ENCODE peak calls at places on chromosomes 6 and 20, in five cellular contexts. One of them, this sample, is unnamed.

GRCh38 chr6:90997076-90997475 is 410.2 kb upstream of the MAP3K7 start:
- DNase-seq in hepatocyte: no peak
- DNase-seq in neural crest cell: no peak
- DNase-seq in lower leg skin: no peak
- DNase-seq in GM10248: no peak
- DNase-seq in this sample: no peak

GRCh38 chr6:116008470-116009229 is 52.0 kb downstream of the FRK start:
- DNase-seq in hepatocyte: no peak
- DNase-seq in neural crest cell: no peak
- DNase-seq in lower leg skin: no peak
- DNase-seq in GM10248: no peak
- DNase-seq in this sample: no peak

GRCh38 chr20:35616465-35617396 is 1.1 kb downstream of the SPAG4 start:
- DNase-seq in hepatocyte: peak
- DNase-seq in neural crest cell: peak
- DNase-seq in lower leg skin: peak
- DNase-seq in GM10248: peak
- DNase-seq in this sample: peak

GRCh38 chr20:4925842-4926530 is 75.3 kb downstream of the SLC23A2 start:
- DNase-seq in hepatocyte: no peak
- DNase-seq in neural crest cell: no peak
- DNase-seq in lower leg skin: peak
- DNase-seq in GM10248: no peak
- DNase-seq in this sample: no peak

GRCh38 chr20:54067606-54068174 is 2.7 kb downstream of the BCAS1 start:
- DNase-seq in hepatocyte: peak
- DNase-seq in neural crest cell: no peak
- DNase-seq in lower leg skin: no peak
- DNase-seq in GM10248: no peak
- DNase-seq in this sample: no peak

GRCh38 chr6:17719323-17720041 is 12.8 kb upstream of the NUP153 start:
- DNase-seq in hepatocyte: no peak
- DNase-seq in neural crest cell: no peak
- DNase-seq in lower leg skin: no peak
- DNase-seq in GM10248: no peak
- DNase-seq in this sample: no peak

GRCh38 chr6:12582421-12583110 is 134.0 kb upstream of the PHACTR1 start:
- DNase-seq in hepatocyte: no peak
- DNase-seq in neural crest cell: no peak
- DNase-seq in lower leg skin: no peak
- DNase-seq in GM10248: no peak
- DNase-seq in this sample: no peak

GRCh38 chr20:46351357-46352058 is 43.2 kb upstream of the CDH22 start:
- DNase-seq in hepatocyte: no peak
- DNase-seq in neural crest cell: no peak
- DNase-seq in lower leg skin: no peak
- DNase-seq in GM10248: peak
- DNase-seq in this sample: no peak

GRCh38 chr6:167129159-167129558 is 6.3 kb downstream of the CCR6 start:
- DNase-seq in hepatocyte: no peak
- DNase-seq in neural crest cell: no peak
- DNase-seq in lower leg skin: no peak
- DNase-seq in GM10248: no peak
- DNase-seq in this sample: no peak

GRCh38 chr6:45378324-45378926 is 691 bp upstream of the SUPT3H start:
- DNase-seq in hepatocyte: no peak
- DNase-seq in neural crest cell: no peak
- DNase-seq in lower leg skin: no peak
- DNase-seq in GM10248: peak
- DNase-seq in this sample: no peak

GRCh38 chr20:37567671-37568588 is 40.3 kb upstream of the BLCAP start:
- DNase-seq in hepatocyte: no peak
- DNase-seq in neural crest cell: no peak
- DNase-seq in lower leg skin: no peak
- DNase-seq in GM10248: no peak
- DNase-seq in this sample: no peak

GRCh38 chr6:15668918-15669317 is 6.1 kb upstream of the DTNBP1 start:
- DNase-seq in hepatocyte: no peak
- DNase-seq in neural crest cell: no peak
- DNase-seq in lower leg skin: no peak
- DNase-seq in GM10248: no peak
- DNase-seq in this sample: no peak

GRCh38 chr6:41280658-41281057 is 5.8 kb downstream of the TREM1 start:
- DNase-seq in hepatocyte: no peak
- DNase-seq in neural crest cell: no peak
- DNase-seq in lower leg skin: no peak
- DNase-seq in GM10248: no peak
- DNase-seq in this sample: no peak

GRCh38 chr6:121616411-121616810 is 181.0 kb downstream of the GJA1 start:
- DNase-seq in hepatocyte: no peak
- DNase-seq in neural crest cell: no peak
- DNase-seq in lower leg skin: no peak
- DNase-seq in GM10248: no peak
- DNase-seq in this sample: no peak

GRCh38 chr20:50003253-50003656 is 20.5 kb downstream of the SNAI1 start:
- DNase-seq in hepatocyte: peak
- DNase-seq in neural crest cell: no peak
- DNase-seq in lower leg skin: no peak
- DNase-seq in GM10248: no peak
- DNase-seq in this sample: no peak

GRCh38 chr6:137571854-137572253 is 77.7 kb upstream of the OLIG3 start:
- DNase-seq in hepatocyte: peak
- DNase-seq in neural crest cell: peak
- DNase-seq in lower leg skin: no peak
- DNase-seq in GM10248: peak
- DNase-seq in this sample: peak

GRCh38 chr6:124066995-124067552 is 263.4 kb downstream of the NKAIN2 start:
- DNase-seq in hepatocyte: no peak
- DNase-seq in neural crest cell: no peak
- DNase-seq in lower leg skin: no peak
- DNase-seq in GM10248: no peak
- DNase-seq in this sample: no peak

GRCh38 chr6:26531897-26532296 is 6.3 kb upstream of the HMGN4 start:
- DNase-seq in hepatocyte: no peak
- DNase-seq in neural crest cell: no peak
- DNase-seq in lower leg skin: no peak
- DNase-seq in GM10248: no peak
- DNase-seq in this sample: no peak

GRCh38 chr6:5175195-5175594 is 85.6 kb downstream of the LYRM4 start:
- DNase-seq in hepatocyte: no peak
- DNase-seq in neural crest cell: peak
- DNase-seq in lower leg skin: no peak
- DNase-seq in GM10248: no peak
- DNase-seq in this sample: no peak

GRCh38 chr6:137353346-137353745 is 134.2 kb upstream of the IFNGR1 start:
- DNase-seq in hepatocyte: no peak
- DNase-seq in neural crest cell: no peak
- DNase-seq in lower leg skin: no peak
- DNase-seq in GM10248: no peak
- DNase-seq in this sample: no peak

GRCh38 chr20:50744143-50744792 is 12.9 kb downstream of the PARD6B start:
- DNase-seq in hepatocyte: peak
- DNase-seq in neural crest cell: no peak
- DNase-seq in lower leg skin: peak
- DNase-seq in GM10248: no peak
- DNase-seq in this sample: no peak

GRCh38 chr6:144585217-144585814 is 300.2 kb downstream of the UTRN start:
- DNase-seq in hepatocyte: peak
- DNase-seq in neural crest cell: peak
- DNase-seq in lower leg skin: no peak
- DNase-seq in GM10248: no peak
- DNase-seq in this sample: no peak

GRCh38 chr6:100085162-100085431 is 91.1 kb upstream of the MCHR2 start:
- DNase-seq in hepatocyte: no peak
- DNase-seq in neural crest cell: no peak
- DNase-seq in lower leg skin: no peak
- DNase-seq in GM10248: no peak
- DNase-seq in this sample: no peak

GRCh38 chr6:71482742-71483141 is 194.1 kb downstream of the OGFRL1 start:
- DNase-seq in hepatocyte: no peak
- DNase-seq in neural crest cell: no peak
- DNase-seq in lower leg skin: no peak
- DNase-seq in GM10248: no peak
- DNase-seq in this sample: no peak

GRCh38 chr6:37303891-37304503 is 46.1 kb upstream of the TMEM217 start:
- DNase-seq in hepatocyte: peak
- DNase-seq in neural crest cell: peak
- DNase-seq in lower leg skin: no peak
- DNase-seq in GM10248: peak
- DNase-seq in this sample: no peak

GRCh38 chr20:63708301-63709148 is 686 bp downstream of the ZGPAT start:
- DNase-seq in hepatocyte: peak
- DNase-seq in neural crest cell: no peak
- DNase-seq in lower leg skin: no peak
- DNase-seq in GM10248: peak
- DNase-seq in this sample: no peak

GRCh38 chr20:63706027-63706695 is 1.6 kb downstream of the ARFRP1 start:
- DNase-seq in hepatocyte: peak
- DNase-seq in neural crest cell: no peak
- DNase-seq in lower leg skin: no peak
- DNase-seq in GM10248: no peak
- DNase-seq in this sample: no peak

GRCh38 chr20:63705232-63706026 is 2.3 kb downstream of the ARFRP1 start:
- DNase-seq in hepatocyte: no peak
- DNase-seq in neural crest cell: no peak
- DNase-seq in lower leg skin: no peak
- DNase-seq in GM10248: peak
- DNase-seq in this sample: no peak

GRCh38 chr20:63707558-63708300 is at the start of the genes ARFRP1 and ZGPAT:
- DNase-seq in hepatocyte: peak
- DNase-seq in neural crest cell: peak
- DNase-seq in lower leg skin: peak
- DNase-seq in GM10248: peak
- DNase-seq in this sample: no peak

GRCh38 chr20:63706852-63707557 is 771 bp downstream of the ARFRP1 start:
- DNase-seq in hepatocyte: peak
- DNase-seq in neural crest cell: no peak
- DNase-seq in lower leg skin: no peak
- DNase-seq in GM10248: peak
- DNase-seq in this sample: no peak
- TF ChIP-seq CTCF in hepatocyte: peak
- TF ChIP-seq CTCF in neural crest cell: peak
- TF ChIP-seq CTCF in lower leg skin: no peak
- TF ChIP-seq CTCF in GM10248: peak
- TF ChIP-seq CTCF in this sample: no peak

GRCh38 chr6:106832766-106833510 is 141.6 kb downstream of the CD24 start:
- DNase-seq in hepatocyte: no peak
- DNase-seq in neural crest cell: no peak
- DNase-seq in lower leg skin: no peak
- DNase-seq in GM10248: no peak
- DNase-seq in this sample: no peak
- TF ChIP-seq CTCF in hepatocyte: no peak
- TF ChIP-seq CTCF in neural crest cell: no peak
- TF ChIP-seq CTCF in lower leg skin: no peak
- TF ChIP-seq CTCF in GM10248: no peak
- TF ChIP-seq CTCF in this sample: no peak

GRCh38 chr6:165664553-165665383 is 1.7 kb upstream of the PDE10A start:
- DNase-seq in hepatocyte: no peak
- DNase-seq in neural crest cell: no peak
- DNase-seq in lower leg skin: no peak
- DNase-seq in GM10248: no peak
- DNase-seq in this sample: no peak
- TF ChIP-seq CTCF in hepatocyte: peak
- TF ChIP-seq CTCF in neural crest cell: peak
- TF ChIP-seq CTCF in lower leg skin: no peak
- TF ChIP-seq CTCF in GM10248: no peak
- TF ChIP-seq CTCF in this sample: no peak

DNA sequence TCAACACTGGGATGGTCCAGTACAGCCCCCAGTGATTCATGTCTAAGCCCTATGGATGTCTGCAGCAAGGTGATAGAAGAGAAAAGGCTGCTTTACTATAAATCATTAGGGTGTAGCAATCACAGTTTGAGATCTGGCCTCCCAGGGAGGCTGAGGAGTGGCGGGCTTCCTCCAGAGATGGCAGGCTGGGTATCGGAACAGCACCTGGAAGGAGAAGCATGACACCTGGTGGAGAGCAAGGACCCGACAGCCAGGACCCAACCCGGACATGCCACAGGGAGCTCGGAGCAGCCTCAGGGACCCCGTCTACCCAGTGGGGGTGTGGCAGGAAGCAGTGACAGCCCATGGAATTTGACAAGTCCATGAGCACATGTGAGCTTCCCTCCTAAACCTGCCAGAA is 114.8 kb upstream of the CD93 start:
- DNase-seq in hepatocyte: peak
- DNase-seq in neural crest cell: no peak
- DNase-seq in lower leg skin: no peak
- DNase-seq in GM10248: peak
- DNase-seq in this sample: no peak
- TF ChIP-seq CTCF in hepatocyte: peak
- TF ChIP-seq CTCF in neural crest cell: peak
- TF ChIP-seq CTCF in lower leg skin: no peak
- TF ChIP-seq CTCF in GM10248: peak
- TF ChIP-seq CTCF in this sample: no peak

GRCh38 chr6:43308101-43308989 is at the start of gene CRIP3:
- DNase-seq in hepatocyte: peak
- DNase-seq in neural crest cell: no peak
- DNase-seq in lower leg skin: no peak
- DNase-seq in GM10248: peak
- DNase-seq in this sample: no peak
- TF ChIP-seq CTCF in hepatocyte: peak
- TF ChIP-seq CTCF in neural crest cell: peak
- TF ChIP-seq CTCF in lower leg skin: no peak
- TF ChIP-seq CTCF in GM10248: peak
- TF ChIP-seq CTCF in this sample: no peak

This sample was measured in omental fat pad.